ENCODE peak calls at places on chromosome 16, in nine cellular contexts. B, Z, J, N, F, W, X, V and I are unnamed samples.

GRCh38 chr16:78291642-78292041 is 192.2 kb downstream of the WWOX start:
- DNase-seq in F (peak; percentile 6), J (no peak), Z (no peak), X (no peak), B (no peak), N (no peak), V (no peak), W (no peak), I (no peak)

GRCh38 chr16:85729907-85730465 is 20.9 kb downstream of the C16orf74 start:
- DNase-seq in J (no peak), Z (no peak), X (no peak), B (no peak), V (no peak), N (no peak), F (no peak), W (no peak), I (no peak)

GRCh38 chr16:24188143-24188542 is 68.0 kb upstream of the CACNG3 start:
- DNase-seq in N (no peak), X (no peak), Z (no peak), J (no peak), F (no peak), W (no peak), B (no peak), V (no peak), I (no peak)

GRCh38 chr16:83058376-83058775 is 431.6 kb downstream of the CDH13 start:
- DNase-seq in V (no peak), B (no peak), W (no peak), N (no peak), X (no peak), J (no peak), Z (no peak), F (no peak), I (no peak)

GRCh38 chr16:81703177-81704155 is 75.6 kb upstream of the PLCG2 start:
- DNase-seq in Z (peak; percentile 88), W (peak; percentile 96), F (peak; percentile 28), J (no peak), B (no peak), N (peak; percentile 70), X (no peak), V (no peak), I (peak; percentile 84)

GRCh38 chr16:68074850-68075249 is 10.3 kb upstream of the NFATC3 start:
- DNase-seq in V (no peak), F (no peak), X (peak; percentile 81), B (no peak), Z (no peak), J (no peak), W (no peak), N (no peak), I (no peak)

GRCh38 chr16:48408688-48409087 is 23.5 kb upstream of the SIAH1 start:
- DNase-seq in X (no peak), V (no peak), Z (peak; percentile 79), B (no peak), N (peak; percentile 23), J (no peak), F (no peak), W (peak; percentile 89), I (peak; percentile 45)

GRCh38 chr16:77569406-77569805 is 134.6 kb upstream of the ADAMTS18 start:
- DNase-seq in X (no peak), V (no peak), F (no peak), J (no peak), Z (no peak), N (no peak), W (no peak), B (no peak), I (no peak)

GRCh38 chr16:83338138-83338537 is 469.6 kb upstream of the HSBP1 start:
- DNase-seq in X (no peak), B (no peak), J (no peak), F (no peak), Z (no peak), N (no peak), V (no peak), W (no peak), I (no peak)

GRCh38 chr16:88195021-88195581 is 187.7 kb upstream of the ZNF469 start:
- DNase-seq in X (no peak), B (no peak), Z (no peak), W (no peak), F (no peak), V (no peak), J (no peak), N (no peak), I (no peak)

GRCh38 chr16:75679366-75679765 is 2.6 kb upstream of the CPHXL2 start:
- DNase-seq in W (peak; percentile 7), J (no peak), N (no peak), B (no peak), V (no peak), F (no peak), X (no peak), Z (no peak), I (peak; percentile 11)

GRCh38 chr16:7547736-7548135 is 215.1 kb downstream of the RBFOX1 start:
- DNase-seq in V (no peak), N (no peak), W (no peak), Z (no peak), F (no peak), X (no peak), B (no peak), J (no peak), I (no peak)

GRCh38 chr16:10385725-10386516 is at the start of gene ATF7IP2:
- DNase-seq in F (peak; percentile 99), B (peak; percentile 98), N (peak; percentile 13), J (peak; percentile 23), V (peak; percentile 72), X (peak; percentile 95), W (peak; percentile 95), Z (no peak), I (peak; percentile 71)

GRCh38 chr16:19696961-19697360 is 21.1 kb downstream of the KNOP1 start:
- DNase-seq in N (no peak), B (no peak), Z (no peak), V (no peak), F (no peak), X (no peak), J (peak; percentile 73), W (no peak), I (no peak)

GRCh38 chr16:88375236-88376052 is 7.3 kb upstream of the ZNF469 start:
- DNase-seq in J (no peak), B (no peak), Z (no peak), V (no peak), N (no peak), X (no peak), F (no peak), W (no peak), I (no peak)

GRCh38 chr16:89314357-89314756 is 96.9 kb downstream of the ZNF778 start:
- DNase-seq in Z (no peak), J (no peak), X (no peak), V (peak; percentile 56), N (no peak), B (no peak), W (no peak), F (no peak), I (no peak)

GRCh38 chr16:58198022-58198683 is at the start of gene CSNK2A2:
- DNase-seq in V (peak; percentile 64), N (peak; percentile 29), B (peak; percentile 54), J (peak; percentile 17), X (peak; percentile 78), Z (peak; percentile 66), W (peak; percentile 52), F (peak; percentile 74), I (peak; percentile 60)